ENCODE peak calls at places on chromosome 18, in six cellular contexts. One of them, this sample, is unnamed.

GRCh38 chr18:69664399-69664798 is 263.7 kb downstream of the DOK6 start:
- DNase-seq in neural crest cell: no peak
- DNase-seq in Caco-2: no peak
- DNase-seq in WTC11: no peak
- DNase-seq in right lobe of liver: no peak
- DNase-seq in endothelial cell of umbilical vein: no peak
- DNase-seq in this sample: no peak

GRCh38 chr18:46622999-46623398 is 34.0 kb downstream of the LOXHD1 start:
- DNase-seq in WTC11: no peak
- DNase-seq in Caco-2: no peak
- DNase-seq in endothelial cell of umbilical vein: no peak
- DNase-seq in neural crest cell: no peak
- DNase-seq in right lobe of liver: no peak
- DNase-seq in this sample: peak

GRCh38 chr18:58202406-58202730 is 158.3 kb downstream of the NEDD4L start:
- DNase-seq in WTC11: no peak
- DNase-seq in right lobe of liver: no peak
- DNase-seq in endothelial cell of umbilical vein: no peak
- DNase-seq in neural crest cell: no peak
- DNase-seq in Caco-2: no peak
- DNase-seq in this sample: no peak

GRCh38 chr18:46141199-46141598 is 37.0 kb downstream of the HAUS1 start:
- DNase-seq in Caco-2: no peak
- DNase-seq in endothelial cell of umbilical vein: no peak
- DNase-seq in right lobe of liver: no peak
- DNase-seq in neural crest cell: no peak
- DNase-seq in WTC11: no peak
- DNase-seq in this sample: no peak

GRCh38 chr18:3791258-3791657 is 341.3 kb downstream of the TGIF1 start:
- DNase-seq in WTC11: no peak
- DNase-seq in neural crest cell: no peak
- DNase-seq in Caco-2: no peak
- DNase-seq in endothelial cell of umbilical vein: peak
- DNase-seq in right lobe of liver: no peak
- DNase-seq in this sample: no peak

GRCh38 chr18:43596106-43596712 is 318.9 kb upstream of the SYT4 start:
- DNase-seq in Caco-2: no peak
- DNase-seq in right lobe of liver: no peak
- DNase-seq in neural crest cell: no peak
- DNase-seq in endothelial cell of umbilical vein: peak
- DNase-seq in WTC11: no peak
- DNase-seq in this sample: peak

GRCh38 chr18:51559198-51559901 is 361.9 kb upstream of the MEX3C start:
- DNase-seq in endothelial cell of umbilical vein: no peak
- DNase-seq in Caco-2: no peak
- DNase-seq in WTC11: no peak
- DNase-seq in neural crest cell: no peak
- DNase-seq in right lobe of liver: no peak
- DNase-seq in this sample: no peak

GRCh38 chr18:28706397-28706796 is 529.5 kb upstream of the CDH2 start:
- DNase-seq in right lobe of liver: no peak
- DNase-seq in WTC11: no peak
- DNase-seq in endothelial cell of umbilical vein: no peak
- DNase-seq in Caco-2: no peak
- DNase-seq in neural crest cell: no peak
- DNase-seq in this sample: no peak

GRCh38 chr18:59706499-59706898 is 9.3 kb upstream of the CCBE1 start:
- DNase-seq in WTC11: no peak
- DNase-seq in right lobe of liver: no peak
- DNase-seq in neural crest cell: no peak
- DNase-seq in Caco-2: no peak
- DNase-seq in endothelial cell of umbilical vein: no peak
- DNase-seq in this sample: no peak

DNA sequence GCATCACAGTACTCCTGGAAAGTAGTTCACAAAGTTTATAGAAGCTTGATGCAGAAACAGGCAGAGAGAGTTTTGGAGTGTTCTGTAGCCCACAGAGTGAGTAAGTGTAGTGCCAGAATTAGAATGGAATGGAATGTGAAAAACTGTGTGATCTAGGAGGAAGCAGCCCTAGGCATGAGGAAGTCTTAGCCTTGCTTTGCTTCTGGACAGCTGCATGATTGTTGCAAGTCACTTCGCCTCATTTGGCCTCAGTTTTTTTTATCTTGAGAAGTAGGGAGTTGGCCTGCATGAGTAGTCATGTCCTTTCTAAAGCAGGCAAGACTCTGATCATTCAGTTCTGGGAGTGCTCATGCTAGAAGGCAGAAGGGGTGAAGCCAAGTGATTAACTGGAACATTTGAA is 10.9 kb downstream of the SERPINB12 start:
- DNase-seq in neural crest cell: no peak
- DNase-seq in endothelial cell of umbilical vein: no peak
- DNase-seq in WTC11: no peak
- DNase-seq in Caco-2: no peak
- DNase-seq in right lobe of liver: no peak
- DNase-seq in this sample: no peak
- TF ChIP-seq CTCF in neural crest cell: no peak
- TF ChIP-seq CTCF in endothelial cell of umbilical vein: no peak
- TF ChIP-seq CTCF in WTC11: no peak
- TF ChIP-seq CTCF in Caco-2: no peak
- TF ChIP-seq CTCF in right lobe of liver: no peak
- TF ChIP-seq CTCF in this sample: no peak

DNA sequence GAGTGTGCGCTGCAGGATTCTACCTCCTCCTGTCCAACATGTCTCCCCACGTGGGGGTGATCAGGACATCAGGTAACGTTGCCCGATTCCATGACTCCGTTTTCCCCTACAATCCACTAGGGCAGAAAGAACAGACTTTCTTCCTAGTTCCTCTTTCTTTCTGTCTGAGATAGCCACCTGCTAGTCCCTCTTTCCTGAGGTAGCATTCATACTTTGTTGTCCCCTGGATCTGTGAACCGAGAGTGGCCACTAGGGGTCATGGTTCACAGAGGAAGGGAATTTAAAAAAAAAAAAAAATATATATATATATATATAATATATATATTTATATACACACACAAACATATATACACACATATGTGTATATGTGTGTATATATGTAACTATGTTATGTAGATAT is 210.0 kb upstream of the ZNF521 start:
- DNase-seq in endothelial cell of umbilical vein: peak
- DNase-seq in Caco-2: no peak
- DNase-seq in WTC11: peak
- DNase-seq in neural crest cell: peak
- DNase-seq in right lobe of liver: no peak
- DNase-seq in this sample: peak
- TF ChIP-seq CTCF in endothelial cell of umbilical vein: no peak
- TF ChIP-seq CTCF in Caco-2: no peak
- TF ChIP-seq CTCF in WTC11: no peak
- TF ChIP-seq CTCF in neural crest cell: peak
- TF ChIP-seq CTCF in right lobe of liver: peak
- TF ChIP-seq CTCF in this sample: peak

DNA sequence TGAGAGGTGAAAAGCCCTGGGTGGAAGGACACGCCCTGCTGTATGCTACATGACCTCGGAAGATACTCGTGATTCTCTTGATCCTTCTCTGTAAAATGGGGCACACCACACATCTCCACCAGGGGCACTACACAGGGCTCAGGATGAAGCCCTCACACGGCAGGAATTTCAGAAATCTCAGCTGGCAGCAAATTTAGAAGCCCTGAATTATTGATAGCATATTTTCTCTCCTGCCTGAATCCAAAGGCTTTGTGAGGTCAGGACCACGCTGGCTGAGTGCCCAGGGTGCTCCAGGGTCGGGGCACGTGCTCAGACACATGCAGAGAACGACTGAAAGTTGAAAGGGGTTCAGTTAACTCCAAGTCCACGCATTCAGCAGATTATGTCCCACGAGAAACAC is 42.1 kb upstream of the GALR1 start:
- DNase-seq in right lobe of liver: peak
- DNase-seq in neural crest cell: no peak
- DNase-seq in WTC11: peak
- DNase-seq in endothelial cell of umbilical vein: peak
- DNase-seq in Caco-2: no peak
- DNase-seq in this sample: peak
- TF ChIP-seq CTCF in right lobe of liver: peak
- TF ChIP-seq CTCF in neural crest cell: peak
- TF ChIP-seq CTCF in WTC11: peak
- TF ChIP-seq CTCF in endothelial cell of umbilical vein: peak
- TF ChIP-seq CTCF in Caco-2: no peak
- TF ChIP-seq CTCF in this sample: peak

GRCh38 chr18:35841283-35841682 is 131.2 kb upstream of the RMP24 start:
- DNase-seq in Caco-2: no peak
- DNase-seq in neural crest cell: no peak
- DNase-seq in WTC11: no peak
- DNase-seq in right lobe of liver: no peak
- DNase-seq in endothelial cell of umbilical vein: no peak
- DNase-seq in this sample: no peak

GRCh38 chr18:35835366-35835765 is 137.1 kb upstream of the RMP24 start:
- DNase-seq in right lobe of liver: no peak
- DNase-seq in endothelial cell of umbilical vein: no peak
- DNase-seq in WTC11: no peak
- DNase-seq in neural crest cell: no peak
- DNase-seq in Caco-2: no peak
- DNase-seq in this sample: no peak

GRCh38 chr18:35836932-35837331 is 135.5 kb upstream of the RMP24 start:
- DNase-seq in right lobe of liver: no peak
- DNase-seq in neural crest cell: no peak
- DNase-seq in endothelial cell of umbilical vein: no peak
- DNase-seq in Caco-2: no peak
- DNase-seq in WTC11: no peak
- DNase-seq in this sample: no peak

GRCh38 chr18:35835838-35836237 is 136.6 kb upstream of the RMP24 start:
- DNase-seq in Caco-2: no peak
- DNase-seq in neural crest cell: no peak
- DNase-seq in endothelial cell of umbilical vein: no peak
- DNase-seq in right lobe of liver: no peak
- DNase-seq in WTC11: no peak
- DNase-seq in this sample: no peak

GRCh38 chr18:35837922-35838496 is 134.5 kb upstream of the RMP24 start:
- DNase-seq in neural crest cell: no peak
- DNase-seq in WTC11: no peak
- DNase-seq in endothelial cell of umbilical vein: no peak
- DNase-seq in Caco-2: no peak
- DNase-seq in right lobe of liver: no peak
- DNase-seq in this sample: no peak
- TF ChIP-seq CTCF in neural crest cell: no peak
- TF ChIP-seq CTCF in WTC11: no peak
- TF ChIP-seq CTCF in endothelial cell of umbilical vein: no peak
- TF ChIP-seq CTCF in Caco-2: no peak
- TF ChIP-seq CTCF in right lobe of liver: no peak
- TF ChIP-seq CTCF in this sample: no peak

GRCh38 chr18:74597662-74598349 is at the start of gene ZNF407:
- DNase-seq in right lobe of liver: peak
- DNase-seq in Caco-2: peak
- DNase-seq in endothelial cell of umbilical vein: peak
- DNase-seq in neural crest cell: peak
- DNase-seq in WTC11: peak
- DNase-seq in this sample: peak

GRCh38 chr18:74604366-74604765 is 6.7 kb downstream of the ZNF407 start:
- DNase-seq in WTC11: no peak
- DNase-seq in Caco-2: no peak
- DNase-seq in endothelial cell of umbilical vein: no peak
- DNase-seq in neural crest cell: no peak
- DNase-seq in right lobe of liver: no peak
- DNase-seq in this sample: no peak

GRCh38 chr18:74596959-74597661 is 560 bp upstream of the ZNF407 start:
- DNase-seq in neural crest cell: peak
- DNase-seq in WTC11: peak
- DNase-seq in endothelial cell of umbilical vein: peak
- DNase-seq in right lobe of liver: peak
- DNase-seq in Caco-2: no peak
- DNase-seq in this sample: peak

GRCh38 chr18:74595425-74595824 is 2.2 kb upstream of the ZNF407 start:
- DNase-seq in right lobe of liver: no peak
- DNase-seq in WTC11: no peak
- DNase-seq in neural crest cell: no peak
- DNase-seq in endothelial cell of umbilical vein: no peak
- DNase-seq in Caco-2: no peak
- DNase-seq in this sample: no peak

DNA sequence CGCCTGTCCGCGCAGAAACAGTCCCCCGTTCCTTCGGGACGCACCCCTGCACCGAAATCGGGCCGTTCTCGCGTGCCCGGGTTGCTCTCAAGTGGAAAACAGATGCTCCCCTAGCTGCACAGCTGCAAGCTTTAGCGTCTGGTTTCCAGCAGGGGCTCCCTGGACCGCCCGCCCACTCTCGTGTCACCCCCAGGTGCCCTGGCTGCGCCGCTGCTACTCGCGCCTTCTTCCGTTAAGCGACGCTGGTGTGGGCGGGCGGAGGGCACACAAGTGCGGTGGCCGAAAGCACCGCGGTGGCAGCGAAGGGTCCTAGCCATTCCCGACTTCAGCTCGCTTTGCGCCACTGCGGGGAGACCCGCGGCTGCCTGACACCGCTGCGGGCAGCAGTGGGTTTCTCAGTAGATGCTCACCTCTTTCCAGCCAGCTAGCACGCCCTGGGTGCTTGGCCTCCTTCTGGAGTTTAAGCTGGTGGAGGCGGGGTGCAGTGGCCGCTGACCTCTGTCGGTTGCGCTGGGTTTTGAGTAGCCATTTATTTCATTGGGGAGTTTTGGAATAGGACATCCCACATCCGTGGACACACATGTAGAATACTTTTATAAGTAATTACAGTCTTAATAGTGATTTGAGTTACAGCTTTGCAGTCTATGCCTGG is 806 bp downstream of the ZNF407 start:
- DNase-seq in endothelial cell of umbilical vein: no peak
- DNase-seq in right lobe of liver: peak
- DNase-seq in Caco-2: peak
- DNase-seq in WTC11: peak
- DNase-seq in neural crest cell: peak
- DNase-seq in this sample: peak
- TF ChIP-seq CTCF in endothelial cell of umbilical vein: peak
- TF ChIP-seq CTCF in right lobe of liver: peak
- TF ChIP-seq CTCF in Caco-2: no peak
- TF ChIP-seq CTCF in WTC11: no peak
- TF ChIP-seq CTCF in neural crest cell: peak
- TF ChIP-seq CTCF in this sample: peak

GRCh38 chr18:36662000-36662399 is 166.8 kb downstream of the TPGS2 start:
- DNase-seq in right lobe of liver: no peak
- DNase-seq in WTC11: peak
- DNase-seq in neural crest cell: no peak
- DNase-seq in endothelial cell of umbilical vein: no peak
- DNase-seq in Caco-2: no peak
- DNase-seq in this sample: no peak
- TF ChIP-seq CTCF in right lobe of liver: no peak
- TF ChIP-seq CTCF in WTC11: no peak
- TF ChIP-seq CTCF in neural crest cell: peak
- TF ChIP-seq CTCF in endothelial cell of umbilical vein: no peak
- TF ChIP-seq CTCF in Caco-2: no peak
- TF ChIP-seq CTCF in this sample: no peak

GRCh38 chr18:72700961-72701710 is 157.0 kb upstream of the CBLN2 start:
- DNase-seq in WTC11: no peak
- DNase-seq in right lobe of liver: no peak
- DNase-seq in neural crest cell: no peak
- DNase-seq in Caco-2: no peak
- DNase-seq in endothelial cell of umbilical vein: no peak
- DNase-seq in this sample: peak
- TF ChIP-seq CTCF in WTC11: peak
- TF ChIP-seq CTCF in right lobe of liver: peak
- TF ChIP-seq CTCF in neural crest cell: peak
- TF ChIP-seq CTCF in Caco-2: no peak
- TF ChIP-seq CTCF in endothelial cell of umbilical vein: no peak
- TF ChIP-seq CTCF in this sample: peak

This sample was measured in MM.1S.